ENCODE peak calls at places on chromosomes 6 and 20, in nine cellular contexts. A is HFFc6, G is GM13976, W is B cell, V is astrocyte of the cerebellum, M is heart left ventricle, J is CD14-positive monocyte, R is PC-3, Q is suprapubic skin. P is an unnamed sample.

GRCh38 chr6:85300581-85300980 is 149.3 kb upstream of the NT5E start:
- DNase-seq in A (no peak), G (no peak), W (no peak), V (no peak), M (no peak), J (no peak), R (no peak), Q (no peak), P (no peak)

GRCh38 chr6:35725721-35726438 is 11.0 kb upstream of the ARMC12 start:
- DNase-seq in A (no peak), G (no peak), W (no peak), V (no peak), M (peak; percentile 29), J (no peak), R (no peak), Q (peak; percentile 87), P (no peak)

GRCh38 chr6:2999005-2999620 is 581 bp upstream of the NQO2 start:
- DNase-seq in A (peak; percentile 62), G (no peak), W (no peak), V (no peak), M (no peak), J (peak; percentile 96), R (peak; percentile 79), Q (peak; percentile 93), P (no peak)

GRCh38 chr20:45355209-45355608 is 7.0 kb upstream of the SDC4 start:
- DNase-seq in A (peak; percentile 72), G (no peak), W (no peak), V (no peak), M (no peak), J (no peak), R (peak; percentile 51), Q (no peak), P (no peak)

GRCh38 chr6:32625137-32625536 is 12.1 kb upstream of the HLA-DQA1 start:
- DNase-seq in A (no peak), G (no peak), W (no peak), V (no peak), M (no peak), J (no peak), R (no peak), Q (no peak), P (no peak)

GRCh38 chr6:25312703-25313102 is 33.5 kb downstream of the CARMIL1 start:
- DNase-seq in A (peak; percentile 68), G (no peak), W (no peak), V (no peak), M (no peak), J (no peak), R (peak; percentile 82), Q (no peak), P (no peak)

GRCh38 chr20:39468703-39469102 is 506.6 kb downstream of the DHX35 start:
- DNase-seq in A (no peak), G (no peak), W (no peak), V (no peak), M (no peak), J (no peak), R (no peak), Q (no peak), P (no peak)

GRCh38 chr20:14951707-14952106 is 614.3 kb upstream of the FLRT3 start:
- DNase-seq in A (no peak), G (no peak), W (no peak), V (no peak), M (no peak), J (no peak), R (peak; percentile 58), Q (no peak), P (no peak)

GRCh38 chr6:161882196-161882595 is 608.3 kb upstream of the AGPAT4 start:
- DNase-seq in A (no peak), G (no peak), W (no peak), V (no peak), M (no peak), J (no peak), R (no peak), Q (no peak), P (no peak)

GRCh38 chr6:51901766-51902165 is 185.6 kb downstream of the PKHD1 start:
- DNase-seq in A (no peak), G (no peak), W (no peak), V (no peak), M (no peak), J (no peak), R (no peak), Q (no peak), P (peak; percentile 5)

GRCh38 chr6:18031680-18032256 is 44.3 kb upstream of the KIF13A start:
- DNase-seq in A (no peak), G (no peak), W (no peak), V (no peak), M (no peak), J (no peak), R (no peak), Q (no peak), P (no peak)

GRCh38 chr6:52331793-52332457 is 30.0 kb upstream of the PAQR8 start:
- DNase-seq in A (no peak), G (no peak), W (no peak), V (no peak), M (no peak), J (no peak), R (no peak), Q (no peak), P (no peak)

GRCh38 chr6:12283904-12284303 is 6.3 kb upstream of the EDN1 start:
- DNase-seq in A (no peak), G (no peak), W (no peak), V (no peak), M (no peak), J (no peak), R (no peak), Q (no peak), P (no peak)
- TF ChIP-seq CTCF in A (peak; percentile 26), G (no peak), W (no peak), V (no peak), M (no peak), J (no peak), R (peak; percentile 35), Q (no peak), P (no peak)

GRCh38 chr6:153108320-153108719 is 22.8 kb downstream of the RGS17 start:
- DNase-seq in A (no peak), G (no peak), W (no peak), V (peak; percentile 23), M (no peak), J (no peak), R (peak; percentile 50), Q (no peak), P (no peak)
- TF ChIP-seq CTCF in A (peak; percentile 66), G (no peak), W (no peak), V (peak; percentile 60), M (peak; percentile 29), J (no peak), R (peak; percentile 64), Q (no peak), P (no peak)

GRCh38 chr20:44028868-44029847 is 114.5 kb downstream of the TOX2 start:
- DNase-seq in A (no peak), G (peak; percentile 40), W (no peak), V (no peak), M (no peak), J (no peak), R (no peak), Q (no peak), P (peak; percentile 34)
- TF ChIP-seq CTCF in A (no peak), G (no peak), W (no peak), V (no peak), M (no peak), J (no peak), R (no peak), Q (no peak), P (no peak)

GRCh38 chr6:42569102-42570028 is 5.5 kb downstream of the UBR2 start:
- DNase-seq in A (peak; percentile 98), G (no peak), W (no peak), V (peak; percentile 96), M (no peak), J (no peak), R (peak; percentile 77), Q (no peak), P (no peak)
- TF ChIP-seq CTCF in A (peak; percentile 40), G (no peak), W (no peak), V (peak; percentile 10), M (no peak), J (no peak), R (no peak), Q (no peak), P (no peak)

GRCh38 chr6:50123686-50124085 is 74.0 kb upstream of the DEFB112 start:
- DNase-seq in A (no peak), G (no peak), W (no peak), V (no peak), M (no peak), J (no peak), R (no peak), Q (no peak), P (no peak)

GRCh38 chr6:50124572-50124971 is 74.8 kb upstream of the DEFB112 start:
- DNase-seq in A (no peak), G (no peak), W (no peak), V (no peak), M (no peak), J (no peak), R (no peak), Q (no peak), P (no peak)

DNA sequence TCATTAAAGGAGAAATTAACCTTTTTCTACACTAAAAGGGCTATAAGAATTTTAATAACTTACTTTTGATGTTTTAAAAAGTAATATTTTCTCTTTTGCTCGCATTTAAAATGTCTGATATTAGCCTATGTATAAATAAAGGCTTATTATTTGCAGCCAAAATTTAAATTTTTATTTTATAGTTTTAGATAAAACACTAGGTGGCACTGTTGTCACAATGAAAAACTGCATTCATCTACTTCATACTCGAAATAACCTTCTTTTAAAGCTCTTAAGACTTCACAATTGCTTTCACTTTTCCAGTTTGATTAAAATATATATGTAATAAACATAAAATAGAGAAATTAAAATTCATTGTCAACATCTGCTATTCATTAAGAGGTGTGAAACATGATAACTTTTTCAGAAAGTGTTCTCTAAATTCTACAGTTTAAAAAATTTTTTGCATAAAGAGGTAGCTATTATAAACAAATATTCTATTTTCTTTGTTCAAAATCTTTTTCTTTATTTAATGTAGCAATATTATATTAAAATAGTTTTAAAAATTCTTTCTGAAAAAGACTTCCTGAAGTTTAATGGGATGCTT is 78.8 kb upstream of the DEFB112 start:
- DNase-seq in A (peak; percentile 23), G (peak; percentile 16), W (no peak), V (peak; percentile 4), M (no peak), J (no peak), R (peak; percentile 49), Q (no peak), P (peak; percentile 6)
- TF ChIP-seq CTCF in A (peak; percentile 84), G (no peak), W (peak; percentile 72), V (peak; percentile 20), M (peak; percentile 62), J (peak; percentile 78), R (peak; percentile 56), Q (peak; percentile 23), P (peak; percentile 3)

DNA sequence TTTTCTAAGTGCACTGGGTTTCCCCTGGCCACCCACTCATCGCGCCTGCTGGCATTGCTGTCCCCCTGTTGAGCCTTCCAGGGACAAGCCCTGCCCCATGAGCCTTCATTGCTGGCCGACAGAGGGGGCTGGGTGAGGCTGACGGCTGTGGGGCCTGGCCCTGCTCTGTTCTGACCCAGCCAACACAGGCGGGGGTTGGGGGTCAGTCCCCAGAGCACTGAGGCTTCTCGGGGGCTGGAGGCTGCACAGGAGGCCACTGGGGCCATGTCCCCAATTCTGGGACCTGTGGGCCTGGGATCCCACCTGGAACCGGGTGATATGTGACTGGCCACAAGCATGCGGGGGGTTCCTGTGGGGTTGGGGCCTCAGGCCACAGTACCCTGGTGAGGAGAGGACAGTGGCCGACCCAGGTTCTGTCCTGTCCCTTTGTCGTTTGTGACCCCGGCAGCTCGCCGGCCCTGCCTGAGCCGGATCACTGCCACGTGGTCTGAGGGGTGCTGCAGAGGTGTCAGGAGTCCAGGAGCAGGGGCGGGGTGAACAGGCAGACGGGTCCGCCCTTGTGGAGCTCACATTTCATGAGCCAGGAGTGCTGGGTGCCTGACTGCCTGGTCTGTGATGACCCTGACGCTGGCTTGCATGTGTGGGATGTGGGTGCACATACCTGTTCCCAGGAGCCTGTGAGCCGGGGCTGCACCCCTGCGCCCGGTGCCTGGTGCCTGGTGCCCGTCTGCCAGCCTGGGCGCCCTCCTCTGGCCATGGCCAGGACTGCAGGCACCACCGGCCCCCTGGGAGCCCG is 2.1 kb upstream of the COL20A1 start:
- DNase-seq in A (peak; percentile 16), G (peak; percentile 90), W (peak; percentile 68), V (no peak), M (no peak), J (no peak), R (peak; percentile 62), Q (no peak), P (peak; percentile 90)
- TF ChIP-seq CTCF in A (peak; percentile 89), G (peak; percentile 59), W (peak; percentile 79), V (peak; percentile 65), M (peak; percentile 67), J (peak; percentile 81), R (peak; percentile 67), Q (peak; percentile 92), P (peak; percentile 42)

P was measured in GM20000.